ENCODE peak calls at places on chromosome 11, in five cellular contexts. Y is NAMALWA; V is AML-193; P is CD8-positive, alpha-beta memory T cell; W is HuH-7. U is an unnamed sample.

GRCh38 chr11:66070604-66071325 is 693 bp downstream of the PACS1 start:
- DNase-seq in V (no peak), W (no peak), P (peak), Y (no peak), U (no peak)

GRCh38 chr11:47453365-47453764 is 4.4 kb upstream of the RAPSN start:
- DNase-seq in P (no peak), W (no peak), Y (peak), V (no peak), U (no peak)

GRCh38 chr11:67268036-67268683 is 1.9 kb downstream of the GRK2 start:
- DNase-seq in W (no peak), Y (peak), P (peak), V (peak), U (peak)

GRCh38 chr11:35571703-35572102 is 46.3 kb upstream of the PAMR1 start:
- DNase-seq in W (no peak), Y (no peak), V (no peak), P (no peak), U (no peak)

GRCh38 chr11:75596914-75597313 is 34.9 kb downstream of the SERPINH1 start:
- DNase-seq in V (no peak), Y (no peak), P (no peak), W (no peak), U (no peak)

GRCh38 chr11:2447253-2447950 is 2.6 kb downstream of the KCNQ1 start:
- DNase-seq in P (no peak), V (peak), Y (no peak), W (no peak), U (no peak)

GRCh38 chr11:67572747-67573419 is 10.7 kb upstream of the GSTP1 start:
- DNase-seq in P (peak), V (peak), W (peak), Y (peak), U (peak)

GRCh38 chr11:102592634-102593581 is 32.2 kb downstream of the MMP20 start:
- DNase-seq in P (no peak), Y (peak), V (peak), W (peak), U (no peak)

GRCh38 chr11:111938687-111939160 is 1.6 kb downstream of the DIXDC1 start:
- DNase-seq in V (peak), Y (peak), W (no peak), P (no peak), U (peak)

GRCh38 chr11:86698634-86699033 is 26.2 kb upstream of the ME3 start:
- DNase-seq in Y (no peak), W (no peak), P (no peak), V (no peak), U (no peak)

GRCh38 chr11:18749681-18750319 is 23.8 kb upstream of the IGSF22 start:
- DNase-seq in W (no peak), V (no peak), Y (no peak), P (no peak), U (peak)

GRCh38 chr11:47234669-47235075 is 13.9 kb downstream of the ACP2 start:
- DNase-seq in W (no peak), P (peak), V (no peak), Y (no peak), U (no peak)

GRCh38 chr11:78179459-78180071 is 8.9 kb downstream of the KCTD21 start:
- DNase-seq in W (peak), V (no peak), P (no peak), Y (no peak), U (no peak)

GRCh38 chr11:119691701-119692546 is 37.1 kb downstream of the NECTIN1 start:
- DNase-seq in P (no peak), V (no peak), W (no peak), Y (no peak), U (no peak)

GRCh38 chr11:124920870-124921609 is 2.0 kb downstream of the HEPN1 start:
- DNase-seq in Y (no peak), P (peak), V (no peak), W (no peak), U (no peak)

GRCh38 chr11:2197771-2198520 is 26.3 kb upstream of the TH start:
- DNase-seq in Y (no peak), W (no peak), P (no peak), V (no peak), U (no peak)

GRCh38 chr11:27487706-27488105 is 15.1 kb upstream of the LGR4 start:
- DNase-seq in V (no peak), P (no peak), W (no peak), Y (no peak), U (no peak)

GRCh38 chr11:94376841-94377240 is 24.4 kb downstream of the GPR83 start:
- DNase-seq in Y (no peak), P (no peak), V (no peak), W (no peak), U (no peak)

GRCh38 chr11:47784785-47785381 is 17.7 kb upstream of the FNBP4 start:
- DNase-seq in V (no peak), W (no peak), Y (no peak), P (no peak), U (no peak)

GRCh38 chr11:57425565-57426438 is 1.1 kb downstream of the SLC43A3 start:
- DNase-seq in W (no peak), P (no peak), Y (no peak), V (no peak), U (no peak)

GRCh38 chr11:117839936-117840813 is 15.6 kb upstream of the FXYD2 start:
- DNase-seq in W (no peak), P (no peak), V (no peak), Y (no peak), U (no peak)

GRCh38 chr11:22957890-22958289 is 97.6 kb upstream of the CCDC179 start:
- DNase-seq in V (no peak), W (no peak), P (no peak), Y (no peak), U (no peak)

U was measured in GDM1.